ENCODE peak calls at places on chromosomes 2 and 18, in seven cellular contexts. One of them, this sample, is unnamed.

GRCh38 chr18:21215480-21215879 is 26.6 kb upstream of the GREB1L start:
- DNase-seq in neural crest cell: no peak
- DNase-seq in GM23248: no peak
- DNase-seq in effector memory CD8-positive, alpha-beta T cell: no peak
- DNase-seq in stimulated activated CD8-positive, alpha-beta memory T cell treated with anti-CD3 and anti-CD28 coated beads, Interleukin-15, amount 100 ng/mL, for 1 hour: no peak
- DNase-seq in nephron progenitor cell: no peak
- DNase-seq in NCI-H1092 treated with DMSO at 0.1 percent for 48 hours: no peak
- DNase-seq in this sample: no peak

GRCh38 chr2:9983413-9984216 is 32.1 kb downstream of the GRHL1 start:
- DNase-seq in NCI-H1092 treated with DMSO at 0.1 percent for 48 hours: no peak
- DNase-seq in GM23248: peak; percentile 52
- DNase-seq in effector memory CD8-positive, alpha-beta T cell: no peak
- DNase-seq in stimulated activated CD8-positive, alpha-beta memory T cell treated with anti-CD3 and anti-CD28 coated beads, Interleukin-15, amount 100 ng/mL, for 1 hour: no peak
- DNase-seq in neural crest cell: no peak
- DNase-seq in nephron progenitor cell: no peak
- DNase-seq in this sample: no peak

GRCh38 chr2:236546561-236546961 is 23.1 kb upstream of the ACKR3 start:
- DNase-seq in NCI-H1092 treated with DMSO at 0.1 percent for 48 hours: no peak
- DNase-seq in effector memory CD8-positive, alpha-beta T cell: peak; percentile 24
- DNase-seq in neural crest cell: no peak
- DNase-seq in GM23248: no peak
- DNase-seq in nephron progenitor cell: no peak
- DNase-seq in stimulated activated CD8-positive, alpha-beta memory T cell treated with anti-CD3 and anti-CD28 coated beads, Interleukin-15, amount 100 ng/mL, for 1 hour: no peak
- DNase-seq in this sample: peak; percentile 69

GRCh38 chr18:36663312-36663711 is 165.5 kb downstream of the TPGS2 start:
- DNase-seq in neural crest cell: no peak
- DNase-seq in NCI-H1092 treated with DMSO at 0.1 percent for 48 hours: no peak
- DNase-seq in stimulated activated CD8-positive, alpha-beta memory T cell treated with anti-CD3 and anti-CD28 coated beads, Interleukin-15, amount 100 ng/mL, for 1 hour: no peak
- DNase-seq in effector memory CD8-positive, alpha-beta T cell: no peak
- DNase-seq in GM23248: no peak
- DNase-seq in nephron progenitor cell: no peak
- DNase-seq in this sample: no peak

GRCh38 chr2:225867071-225867470 is 467.6 kb downstream of the NYAP2 start:
- DNase-seq in GM23248: no peak
- DNase-seq in nephron progenitor cell: no peak
- DNase-seq in effector memory CD8-positive, alpha-beta T cell: no peak
- DNase-seq in NCI-H1092 treated with DMSO at 0.1 percent for 48 hours: no peak
- DNase-seq in neural crest cell: no peak
- DNase-seq in stimulated activated CD8-positive, alpha-beta memory T cell treated with anti-CD3 and anti-CD28 coated beads, Interleukin-15, amount 100 ng/mL, for 1 hour: no peak
- DNase-seq in this sample: no peak

GRCh38 chr18:33567705-33568104 is 10.3 kb upstream of the ASXL3 start:
- DNase-seq in nephron progenitor cell: no peak
- DNase-seq in neural crest cell: no peak
- DNase-seq in stimulated activated CD8-positive, alpha-beta memory T cell treated with anti-CD3 and anti-CD28 coated beads, Interleukin-15, amount 100 ng/mL, for 1 hour: no peak
- DNase-seq in NCI-H1092 treated with DMSO at 0.1 percent for 48 hours: no peak
- DNase-seq in GM23248: no peak
- DNase-seq in effector memory CD8-positive, alpha-beta T cell: no peak
- DNase-seq in this sample: no peak

GRCh38 chr18:25164837-25165791 is 186.9 kb downstream of the ZNF521 start:
- DNase-seq in NCI-H1092 treated with DMSO at 0.1 percent for 48 hours: no peak
- DNase-seq in stimulated activated CD8-positive, alpha-beta memory T cell treated with anti-CD3 and anti-CD28 coated beads, Interleukin-15, amount 100 ng/mL, for 1 hour: no peak
- DNase-seq in neural crest cell: no peak
- DNase-seq in nephron progenitor cell: peak; percentile 24
- DNase-seq in effector memory CD8-positive, alpha-beta T cell: no peak
- DNase-seq in GM23248: peak; percentile 55
- DNase-seq in this sample: no peak

GRCh38 chr2:207121784-207122183 is 44.0 kb downstream of the KLF7 start:
- DNase-seq in GM23248: peak; percentile 75
- DNase-seq in effector memory CD8-positive, alpha-beta T cell: no peak
- DNase-seq in neural crest cell: no peak
- DNase-seq in NCI-H1092 treated with DMSO at 0.1 percent for 48 hours: no peak
- DNase-seq in nephron progenitor cell: no peak
- DNase-seq in stimulated activated CD8-positive, alpha-beta memory T cell treated with anti-CD3 and anti-CD28 coated beads, Interleukin-15, amount 100 ng/mL, for 1 hour: no peak
- DNase-seq in this sample: no peak

GRCh38 chr2:78967294-78967693 is 58.2 kb upstream of the REG3G start:
- DNase-seq in stimulated activated CD8-positive, alpha-beta memory T cell treated with anti-CD3 and anti-CD28 coated beads, Interleukin-15, amount 100 ng/mL, for 1 hour: no peak
- DNase-seq in effector memory CD8-positive, alpha-beta T cell: no peak
- DNase-seq in nephron progenitor cell: no peak
- DNase-seq in GM23248: no peak
- DNase-seq in NCI-H1092 treated with DMSO at 0.1 percent for 48 hours: no peak
- DNase-seq in neural crest cell: no peak
- DNase-seq in this sample: no peak

GRCh38 chr2:12120281-12121150 is 374.1 kb downstream of the LPIN1 start:
- DNase-seq in neural crest cell: no peak
- DNase-seq in stimulated activated CD8-positive, alpha-beta memory T cell treated with anti-CD3 and anti-CD28 coated beads, Interleukin-15, amount 100 ng/mL, for 1 hour: no peak
- DNase-seq in GM23248: peak; percentile 91
- DNase-seq in effector memory CD8-positive, alpha-beta T cell: no peak
- DNase-seq in NCI-H1092 treated with DMSO at 0.1 percent for 48 hours: no peak
- DNase-seq in nephron progenitor cell: no peak
- DNase-seq in this sample: no peak

GRCh38 chr18:37574113-37574512 is 8.5 kb upstream of the CELF4 start:
- DNase-seq in neural crest cell: no peak
- DNase-seq in nephron progenitor cell: no peak
- DNase-seq in stimulated activated CD8-positive, alpha-beta memory T cell treated with anti-CD3 and anti-CD28 coated beads, Interleukin-15, amount 100 ng/mL, for 1 hour: no peak
- DNase-seq in NCI-H1092 treated with DMSO at 0.1 percent for 48 hours: no peak
- DNase-seq in effector memory CD8-positive, alpha-beta T cell: no peak
- DNase-seq in GM23248: no peak
- DNase-seq in this sample: no peak

GRCh38 chr2:229033816-229034215 is 237.3 kb downstream of the PID1 start:
- DNase-seq in neural crest cell: no peak
- DNase-seq in effector memory CD8-positive, alpha-beta T cell: no peak
- DNase-seq in NCI-H1092 treated with DMSO at 0.1 percent for 48 hours: no peak
- DNase-seq in GM23248: peak; percentile 3
- DNase-seq in nephron progenitor cell: no peak
- DNase-seq in stimulated activated CD8-positive, alpha-beta memory T cell treated with anti-CD3 and anti-CD28 coated beads, Interleukin-15, amount 100 ng/mL, for 1 hour: no peak
- DNase-seq in this sample: no peak

GRCh38 chr2:19796036-19796703 is 105.6 kb downstream of the TTC32 start:
- DNase-seq in GM23248: peak; percentile 93
- DNase-seq in neural crest cell: no peak
- DNase-seq in nephron progenitor cell: no peak
- DNase-seq in effector memory CD8-positive, alpha-beta T cell: no peak
- DNase-seq in stimulated activated CD8-positive, alpha-beta memory T cell treated with anti-CD3 and anti-CD28 coated beads, Interleukin-15, amount 100 ng/mL, for 1 hour: no peak
- DNase-seq in NCI-H1092 treated with DMSO at 0.1 percent for 48 hours: no peak
- DNase-seq in this sample: no peak

GRCh38 chr2:222796413-222797103 is 64.3 kb upstream of the ACSL3 start:
- DNase-seq in GM23248: no peak
- DNase-seq in stimulated activated CD8-positive, alpha-beta memory T cell treated with anti-CD3 and anti-CD28 coated beads, Interleukin-15, amount 100 ng/mL, for 1 hour: no peak
- DNase-seq in effector memory CD8-positive, alpha-beta T cell: no peak
- DNase-seq in nephron progenitor cell: peak; percentile 9
- DNase-seq in neural crest cell: no peak
- DNase-seq in NCI-H1092 treated with DMSO at 0.1 percent for 48 hours: peak; percentile 50
- DNase-seq in this sample: no peak

GRCh38 chr2:26344581-26345283 is 1.2 kb upstream of the SELENOI start:
- DNase-seq in effector memory CD8-positive, alpha-beta T cell: no peak
- DNase-seq in stimulated activated CD8-positive, alpha-beta memory T cell treated with anti-CD3 and anti-CD28 coated beads, Interleukin-15, amount 100 ng/mL, for 1 hour: no peak
- DNase-seq in nephron progenitor cell: no peak
- DNase-seq in NCI-H1092 treated with DMSO at 0.1 percent for 48 hours: no peak
- DNase-seq in GM23248: peak; percentile 51
- DNase-seq in neural crest cell: no peak
- DNase-seq in this sample: no peak

GRCh38 chr2:9741110-9741509 is 102.2 kb upstream of the TAF1B start:
- DNase-seq in GM23248: peak; percentile 19
- DNase-seq in NCI-H1092 treated with DMSO at 0.1 percent for 48 hours: no peak
- DNase-seq in neural crest cell: no peak
- DNase-seq in nephron progenitor cell: no peak
- DNase-seq in effector memory CD8-positive, alpha-beta T cell: no peak
- DNase-seq in stimulated activated CD8-positive, alpha-beta memory T cell treated with anti-CD3 and anti-CD28 coated beads, Interleukin-15, amount 100 ng/mL, for 1 hour: no peak
- DNase-seq in this sample: no peak

GRCh38 chr18:50918153-50918552 is 39.2 kb downstream of the ME2 start:
- DNase-seq in GM23248: no peak
- DNase-seq in stimulated activated CD8-positive, alpha-beta memory T cell treated with anti-CD3 and anti-CD28 coated beads, Interleukin-15, amount 100 ng/mL, for 1 hour: no peak
- DNase-seq in neural crest cell: no peak
- DNase-seq in effector memory CD8-positive, alpha-beta T cell: no peak
- DNase-seq in NCI-H1092 treated with DMSO at 0.1 percent for 48 hours: no peak
- DNase-seq in nephron progenitor cell: no peak
- DNase-seq in this sample: no peak

This sample was measured in CMK.